ENCODE peak calls at places on chromosome 22, in seven cellular contexts. K, G, X, M, Z, W and H are unnamed samples.

GRCh38 chr22:49734882-49735281 is 92.8 kb downstream of the BRD1 start:
- DNase-seq in K (peak; percentile 50), G (no peak), X (peak; percentile 22), M (no peak), Z (no peak), W (no peak), H (no peak)

GRCh38 chr22:30470655-30471054 is 1.2 kb downstream of the SEC14L3 start:
- DNase-seq in K (no peak), G (no peak), X (no peak), M (no peak), Z (no peak), W (no peak), H (no peak)

GRCh38 chr22:23357028-23357427 is 176.7 kb downstream of the BCR start:
- DNase-seq in K (no peak), G (no peak), X (no peak), M (no peak), Z (no peak), W (peak; percentile 34), H (no peak)

GRCh38 chr22:47632646-47633045 is 870.2 kb downstream of the TBC1D22A start:
- DNase-seq in K (no peak), G (no peak), X (no peak), M (peak; percentile 6), Z (no peak), W (no peak), H (no peak)

GRCh38 chr22:44449683-44450425 is 48.2 kb downstream of the RTL6 start:
- DNase-seq in K (no peak), G (no peak), X (peak; percentile 31), M (no peak), Z (no peak), W (no peak), H (no peak)

GRCh38 chr22:30572840-30573593 is 1.4 kb downstream of the GAL3ST1 start:
- DNase-seq in K (no peak), G (peak; percentile 62), X (no peak), M (no peak), Z (no peak), W (no peak), H (no peak)

GRCh38 chr22:29635734-29636357 is 32.4 kb downstream of the NF2 start:
- DNase-seq in K (no peak), G (no peak), X (no peak), M (peak; percentile 60), Z (no peak), W (no peak), H (no peak)

GRCh38 chr22:24060375-24060788 is 49.3 kb downstream of the CABIN1 start:
- DNase-seq in K (no peak), G (no peak), X (no peak), M (peak; percentile 83), Z (peak; percentile 31), W (no peak), H (no peak)

GRCh38 chr22:32200752-32201151 is 4.1 kb downstream of the RFPL2 start:
- DNase-seq in K (no peak), G (no peak), X (no peak), M (no peak), Z (no peak), W (no peak), H (no peak)

GRCh38 chr22:36386351-36386899 is 1.3 kb downstream of the MYH9 start:
- DNase-seq in K (peak; percentile 78), G (no peak), X (no peak), M (no peak), Z (no peak), W (no peak), H (no peak)
- TF ChIP-seq CTCF in K (no peak), G (no peak), X (no peak), M (no peak), Z (no peak), W (no peak), H (peak; percentile 16)

GRCh38 chr22:37658133-37659065 is at the start of gene PDXP:
- DNase-seq in K (peak; percentile 100), G (peak; percentile 98), X (peak; percentile 99), M (peak; percentile 98), Z (peak; percentile 99), W (peak; percentile 100), H (peak; percentile 99)
- H3K27ac ChIP-seq in K (peak within 1 kb of the TSS; percentile 64), G (peak within 1 kb of the TSS; percentile 20), X (peak within 1 kb of the TSS; percentile 55), M (peak within 1 kb of the TSS; percentile 6), Z (peak within 1 kb of the TSS; percentile 76), W (peak within 1 kb of the TSS; percentile 81), H (peak within 1 kb of the TSS; percentile 4)

GRCh38 chr22:41672780-41673509 is 15.7 kb downstream of the SNU13 start:
- DNase-seq in K (no peak), G (no peak), X (no peak), M (peak; percentile 27), Z (no peak), W (no peak), H (no peak)
- TF ChIP-seq CTCF in K (no peak), G (no peak), X (peak; percentile 55), M (peak; percentile 42), Z (peak; percentile 22), W (no peak), H (peak; percentile 54)

GRCh38 chr22:39308614-39309363 is 10.6 kb downstream of the RPL3 start:
- DNase-seq in K (peak; percentile 90), G (no peak), X (peak; percentile 74), M (peak; percentile 89), Z (peak; percentile 87), W (peak; percentile 84), H (peak; percentile 79)
- H3K27ac ChIP-seq in K (peak overlapping the region; percentile 68), G (peak overlapping the region; percentile 47), X (no peak overlapping the region), M (peak overlapping the region; percentile 68), Z (peak overlapping the region; percentile 90), W (peak overlapping the region; percentile 84), H (peak overlapping the region; percentile 35)

GRCh38 chr22:42719133-42719532 is 1.5 kb downstream of the A4GALT start:
- DNase-seq in K (no peak), G (no peak), X (peak; percentile 48), M (no peak), Z (no peak), W (no peak), H (peak; percentile 15)
- TF ChIP-seq CTCF in K (peak; percentile 40), G (no peak), X (peak; percentile 25), M (no peak), Z (no peak), W (no peak), H (peak; percentile 5)